ENCODE peak calls at places on chromosomes 13 and 19, in seven cellular contexts. U is nephron progenitor cell; E is lung; T is PC-9; V is CD8-positive, alpha-beta T cell; L is breast epithelium; X is AG04450. Z is an unnamed sample.

GRCh38 chr13:54415753-54416366 is 1387.2 kb downstream of the OLFM4 start:
- DNase-seq in U (no peak), E (no peak), T (no peak), V (no peak), L (no peak), X (no peak), Z (no peak)

GRCh38 chr13:90889906-90890305 is 457.6 kb upstream of the MIR17HG start:
- DNase-seq in U (no peak), E (no peak), T (no peak), V (no peak), L (no peak), X (no peak), Z (no peak)

GRCh38 chr13:38967446-38967845 is 23.2 kb downstream of the STOML3 start:
- DNase-seq in U (no peak), E (no peak), T (no peak), V (no peak), L (no peak), X (no peak), Z (no peak)

GRCh38 chr13:59823495-59823894 is 340.2 kb downstream of the DIAPH3 start:
- DNase-seq in U (no peak), E (no peak), T (no peak), V (no peak), L (no peak), X (no peak), Z (no peak)

GRCh38 chr19:39264306-39265290 is 3.6 kb upstream of the IFNL2 start:
- DNase-seq in U (peak; percentile 62), E (no peak), T (no peak), V (no peak), L (no peak), X (no peak), Z (no peak)

GRCh38 chr13:48561461-48562224 is 28.8 kb upstream of the RCBTB2 start:
- DNase-seq in U (no peak), E (no peak), T (no peak), V (no peak), L (no peak), X (no peak), Z (no peak)

GRCh38 chr19:48348737-48349136 is 15.0 kb downstream of the TMEM143 start:
- DNase-seq in U (no peak), E (no peak), T (no peak), V (no peak), L (no peak), X (no peak), Z (no peak)

GRCh38 chr13:43573361-43573740 is 213.4 kb downstream of the ENOX1 start:
- DNase-seq in U (no peak), E (no peak), T (no peak), V (no peak), L (no peak), X (no peak), Z (no peak)

GRCh38 chr13:20165417-20166257 is 4.8 kb upstream of the GJA3 start:
- DNase-seq in U (no peak), E (no peak), T (peak; percentile 37), V (no peak), L (no peak), X (peak; percentile 36), Z (no peak)

GRCh38 chr19:46596008-46596407 is 5.1 kb upstream of the CALM3 start:
- DNase-seq in U (no peak), E (no peak), T (no peak), V (no peak), L (no peak), X (no peak), Z (peak; percentile 4)

GRCh38 chr13:41050041-41050440 is 11.3 kb upstream of the WBP4 start:
- DNase-seq in U (no peak), E (no peak), T (no peak), V (no peak), L (no peak), X (no peak), Z (no peak)

GRCh38 chr19:38665950-38666661 is 18.7 kb downstream of the ACTN4 start:
- DNase-seq in U (peak; percentile 64), E (peak; percentile 83), T (peak; percentile 69), V (no peak), L (peak; percentile 70), X (no peak), Z (no peak)

GRCh38 chr13:113187263-113187669 is 21.2 kb downstream of the PCID2 start:
- DNase-seq in U (no peak), E (peak; percentile 69), T (peak; percentile 99), V (peak; percentile 32), L (no peak), X (peak; percentile 96), Z (no peak)

GRCh38 chr13:92781965-92782364 is 444.6 kb upstream of the GPC6 start:
- DNase-seq in U (no peak), E (no peak), T (no peak), V (no peak), L (no peak), X (no peak), Z (no peak)

GRCh38 chr19:15260939-15261338 is 28.7 kb upstream of the EPHX3 start:
- DNase-seq in U (no peak), E (no peak), T (no peak), V (no peak), L (no peak), X (no peak), Z (no peak)

GRCh38 chr19:33778089-33778791 is 18.4 kb upstream of the KCTD15 start:
- DNase-seq in U (peak; percentile 95), E (peak; percentile 84), T (no peak), V (peak; percentile 82), L (peak; percentile 84), X (no peak), Z (peak; percentile 95)

GRCh38 chr13:75256922-75257321 is 225.0 kb downstream of the TBC1D4 start:
- DNase-seq in U (no peak), E (no peak), T (peak; percentile 43), V (no peak), L (no peak), X (no peak), Z (no peak)

GRCh38 chr13:27455331-27455855 is 5.0 kb upstream of the MTIF3 start:
- DNase-seq in U (no peak), E (no peak), T (no peak), V (no peak), L (no peak), X (no peak), Z (no peak)

GRCh38 chr19:47018923-47019322 is 714 bp upstream of the NPAS1 start:
- DNase-seq in U (no peak), E (no peak), T (no peak), V (no peak), L (no peak), X (no peak), Z (no peak)

GRCh38 chr19:18517606-18518005 is 4.3 kb downstream of the ELL start:
- DNase-seq in U (no peak), E (no peak), T (no peak), V (no peak), L (no peak), X (no peak), Z (no peak)
- TF ChIP-seq CTCF in U (no peak), E (no peak), T (no peak), V (no peak), L (no peak), X (no peak), Z (no peak)

DNA sequence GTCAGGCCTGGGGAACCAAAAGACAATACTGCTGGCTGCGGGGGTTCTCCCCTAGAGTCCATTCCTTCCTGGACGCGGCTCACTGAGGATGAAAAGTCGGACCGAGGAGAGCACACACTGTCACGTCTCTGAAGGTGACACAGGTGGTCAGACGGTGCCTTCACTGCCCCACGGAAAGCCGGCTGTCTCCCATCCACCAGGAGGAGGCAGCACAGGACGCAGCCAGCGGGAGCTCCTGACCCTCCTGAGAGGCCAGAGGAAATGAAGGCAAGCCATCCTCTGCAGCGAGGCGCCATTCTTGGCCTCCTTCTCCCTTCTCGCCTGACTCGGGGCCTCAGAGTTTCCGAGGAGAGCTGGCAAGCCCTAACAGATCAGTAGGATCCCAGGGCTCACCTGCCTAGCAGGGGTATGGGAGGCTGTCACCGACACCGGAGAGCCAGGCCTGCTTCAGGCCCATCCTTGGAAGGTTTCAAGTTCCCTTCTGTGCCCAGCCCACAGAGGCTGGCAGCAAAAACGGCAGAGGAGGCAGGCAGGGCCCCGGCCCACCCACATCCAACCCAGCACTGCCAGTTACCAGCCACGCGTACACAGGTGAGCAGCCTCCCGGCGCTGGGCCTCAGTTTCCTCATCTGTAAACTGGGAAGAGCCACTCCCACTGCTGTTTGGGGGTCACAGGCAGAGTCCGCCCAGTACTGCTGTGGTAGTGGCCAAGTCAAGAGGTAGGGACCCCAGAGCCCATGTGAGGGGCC is 4.5 kb downstream of the REXO1 start:
- DNase-seq in U (no peak), E (no peak), T (no peak), V (no peak), L (no peak), X (no peak), Z (no peak)
- TF ChIP-seq CTCF in U (peak; percentile 10), E (no peak), T (no peak), V (no peak), L (no peak), X (no peak), Z (peak; percentile 21)

GRCh38 chr19:14031719-14032480 is at the start of gene IL27RA:
- DNase-seq in U (peak; percentile 69), E (peak; percentile 43), T (peak; percentile 48), V (peak; percentile 87), L (no peak), X (no peak), Z (no peak)
- TF ChIP-seq CTCF in U (peak; percentile 54), E (peak; percentile 26), T (peak; percentile 86), V (peak; percentile 50), L (no peak), X (peak; percentile 75), Z (peak; percentile 77)

GRCh38 chr19:2059422-2060201 is 8.6 kb upstream of the MKNK2 start:
- DNase-seq in U (peak; percentile 61), E (peak; percentile 92), T (peak; percentile 81), V (no peak), L (peak; percentile 79), X (no peak), Z (no peak)

GRCh38 chr19:2063824-2064223 is 12.8 kb upstream of the MKNK2 start:
- DNase-seq in U (no peak), E (no peak), T (no peak), V (no peak), L (no peak), X (no peak), Z (no peak)

GRCh38 chr19:2062770-2063169 is 11.7 kb upstream of the MKNK2 start:
- DNase-seq in U (no peak), E (no peak), T (no peak), V (no peak), L (no peak), X (no peak), Z (no peak)

GRCh38 chr19:2061936-2062729 is 11.1 kb upstream of the MKNK2 start:
- DNase-seq in U (no peak), E (no peak), T (no peak), V (no peak), L (no peak), X (no peak), Z (no peak)

GRCh38 chr19:2061093-2061935 is 10.3 kb upstream of the MKNK2 start:
- DNase-seq in U (peak; percentile 99), E (peak; percentile 99), T (peak; percentile 85), V (peak; percentile 99), L (peak; percentile 99), X (peak; percentile 92), Z (peak; percentile 100)
- TF ChIP-seq CTCF in U (no peak), E (no peak), T (no peak), V (no peak), L (no peak), X (no peak), Z (no peak)

Z was measured in type B pancreatic cell.